ENCODE peak calls at places on chromosomes 13 and 19, in six cellular contexts. One of them, this sample, is unnamed.

GRCh38 chr13:112685856-112686255 is 4.0 kb upstream of the ATP11A start:
- DNase-seq in testis: no peak
- DNase-seq in suprapubic skin: no peak
- DNase-seq in mucosa of descending colon: no peak
- DNase-seq in transverse colon: no peak
- DNase-seq in tibial nerve: no peak
- DNase-seq in this sample: no peak

GRCh38 chr13:101397742-101398141 is 18.6 kb downstream of the NALCN start:
- DNase-seq in testis: no peak
- DNase-seq in transverse colon: no peak
- DNase-seq in suprapubic skin: no peak
- DNase-seq in tibial nerve: no peak
- DNase-seq in mucosa of descending colon: no peak
- DNase-seq in this sample: no peak

GRCh38 chr13:25836709-25837316 is 215.0 kb downstream of the SHISA2 start:
- DNase-seq in mucosa of descending colon: no peak
- DNase-seq in testis: no peak
- DNase-seq in tibial nerve: no peak
- DNase-seq in transverse colon: no peak
- DNase-seq in suprapubic skin: no peak
- DNase-seq in this sample: no peak

GRCh38 chr19:40599331-40600085 is 1.7 kb upstream of the LTBP4 start:
- DNase-seq in mucosa of descending colon: peak; percentile 28
- DNase-seq in transverse colon: no peak
- DNase-seq in tibial nerve: no peak
- DNase-seq in suprapubic skin: no peak
- DNase-seq in testis: no peak
- DNase-seq in this sample: no peak

GRCh38 chr19:47445937-47446402 is 25.7 kb downstream of the SLC8A2 start:
- DNase-seq in transverse colon: peak; percentile 43
- DNase-seq in testis: peak; percentile 87
- DNase-seq in suprapubic skin: no peak
- DNase-seq in tibial nerve: no peak
- DNase-seq in mucosa of descending colon: peak; percentile 51
- DNase-seq in this sample: peak; percentile 85

GRCh38 chr13:40269086-40269485 is 397.4 kb downstream of the FOXO1 start:
- DNase-seq in suprapubic skin: no peak
- DNase-seq in transverse colon: no peak
- DNase-seq in testis: no peak
- DNase-seq in mucosa of descending colon: no peak
- DNase-seq in tibial nerve: no peak
- DNase-seq in this sample: no peak

GRCh38 chr19:18466354-18466753 is 28.4 kb upstream of the ISYNA1 start:
- DNase-seq in suprapubic skin: no peak
- DNase-seq in tibial nerve: no peak
- DNase-seq in testis: no peak
- DNase-seq in mucosa of descending colon: no peak
- DNase-seq in transverse colon: no peak
- DNase-seq in this sample: no peak

GRCh38 chr19:43699506-43700367 is 16.1 kb upstream of the IRGC start:
- DNase-seq in transverse colon: peak; percentile 48
- DNase-seq in suprapubic skin: peak; percentile 71
- DNase-seq in testis: peak; percentile 38
- DNase-seq in tibial nerve: no peak
- DNase-seq in mucosa of descending colon: peak; percentile 45
- DNase-seq in this sample: peak; percentile 28

GRCh38 chr13:112971288-112971643 is 2.3 kb downstream of the MCF2L start:
- DNase-seq in transverse colon: peak; percentile 4
- DNase-seq in mucosa of descending colon: no peak
- DNase-seq in suprapubic skin: peak; percentile 34
- DNase-seq in tibial nerve: no peak
- DNase-seq in testis: no peak
- DNase-seq in this sample: no peak

GRCh38 chr19:718251-719024 is 9.7 kb downstream of the PALM start:
- DNase-seq in suprapubic skin: no peak
- DNase-seq in tibial nerve: no peak
- DNase-seq in transverse colon: no peak
- DNase-seq in testis: peak; percentile 67
- DNase-seq in mucosa of descending colon: no peak
- DNase-seq in this sample: no peak

GRCh38 chr13:99124695-99125334 is 75.8 kb upstream of the UBAC2 start:
- DNase-seq in testis: no peak
- DNase-seq in mucosa of descending colon: no peak
- DNase-seq in tibial nerve: no peak
- DNase-seq in suprapubic skin: no peak
- DNase-seq in transverse colon: no peak
- DNase-seq in this sample: no peak

GRCh38 chr13:80475718-80476117 is 134.8 kb upstream of the SPRY2 start:
- DNase-seq in mucosa of descending colon: no peak
- DNase-seq in suprapubic skin: no peak
- DNase-seq in transverse colon: no peak
- DNase-seq in tibial nerve: no peak
- DNase-seq in testis: no peak
- DNase-seq in this sample: no peak

GRCh38 chr19:277581-278165 is 13.5 kb downstream of the PLPP2 start:
- DNase-seq in suprapubic skin: no peak
- DNase-seq in testis: no peak
- DNase-seq in mucosa of descending colon: no peak
- DNase-seq in transverse colon: no peak
- DNase-seq in tibial nerve: no peak
- DNase-seq in this sample: no peak

GRCh38 chr19:10353793-10354391 is 14.5 kb upstream of the ICAM3 start:
- DNase-seq in mucosa of descending colon: no peak
- DNase-seq in transverse colon: peak; percentile 14
- DNase-seq in suprapubic skin: no peak
- DNase-seq in testis: peak; percentile 86
- DNase-seq in tibial nerve: peak; percentile 76
- DNase-seq in this sample: peak; percentile 99

GRCh38 chr13:75419656-75420055 is 62.3 kb downstream of the TBC1D4 start:
- DNase-seq in tibial nerve: no peak
- DNase-seq in testis: no peak
- DNase-seq in suprapubic skin: no peak
- DNase-seq in transverse colon: no peak
- DNase-seq in mucosa of descending colon: no peak
- DNase-seq in this sample: no peak

GRCh38 chr13:85654227-85654626 is 145.0 kb downstream of the SLITRK6 start:
- DNase-seq in testis: no peak
- DNase-seq in suprapubic skin: no peak
- DNase-seq in mucosa of descending colon: no peak
- DNase-seq in transverse colon: no peak
- DNase-seq in tibial nerve: no peak
- DNase-seq in this sample: no peak

GRCh38 chr13:23554000-23554399 is 16.2 kb upstream of the TNFRSF19 start:
- DNase-seq in mucosa of descending colon: no peak
- DNase-seq in tibial nerve: no peak
- DNase-seq in suprapubic skin: no peak
- DNase-seq in testis: no peak
- DNase-seq in transverse colon: no peak
- DNase-seq in this sample: no peak

GRCh38 chr13:73335226-73335625 is 276.4 kb downstream of the KLF5 start:
- DNase-seq in suprapubic skin: no peak
- DNase-seq in testis: no peak
- DNase-seq in mucosa of descending colon: no peak
- DNase-seq in tibial nerve: no peak
- DNase-seq in transverse colon: no peak
- DNase-seq in this sample: no peak

GRCh38 chr13:39051157-39051556 is 12.9 kb downstream of the NHLRC3 start:
- DNase-seq in transverse colon: no peak
- DNase-seq in testis: no peak
- DNase-seq in mucosa of descending colon: no peak
- DNase-seq in tibial nerve: no peak
- DNase-seq in suprapubic skin: no peak
- DNase-seq in this sample: no peak

GRCh38 chr19:17985037-17985818 is 18.3 kb downstream of the KCNN1 start:
- DNase-seq in mucosa of descending colon: no peak
- DNase-seq in tibial nerve: no peak
- DNase-seq in suprapubic skin: no peak
- DNase-seq in transverse colon: no peak
- DNase-seq in testis: no peak
- DNase-seq in this sample: peak; percentile 39

GRCh38 chr19:42038675-42039074 is 31.3 kb downstream of the GRIK5 start:
- DNase-seq in suprapubic skin: no peak
- DNase-seq in tibial nerve: no peak
- DNase-seq in transverse colon: no peak
- DNase-seq in testis: no peak
- DNase-seq in mucosa of descending colon: no peak
- DNase-seq in this sample: peak; percentile 82

DNA sequence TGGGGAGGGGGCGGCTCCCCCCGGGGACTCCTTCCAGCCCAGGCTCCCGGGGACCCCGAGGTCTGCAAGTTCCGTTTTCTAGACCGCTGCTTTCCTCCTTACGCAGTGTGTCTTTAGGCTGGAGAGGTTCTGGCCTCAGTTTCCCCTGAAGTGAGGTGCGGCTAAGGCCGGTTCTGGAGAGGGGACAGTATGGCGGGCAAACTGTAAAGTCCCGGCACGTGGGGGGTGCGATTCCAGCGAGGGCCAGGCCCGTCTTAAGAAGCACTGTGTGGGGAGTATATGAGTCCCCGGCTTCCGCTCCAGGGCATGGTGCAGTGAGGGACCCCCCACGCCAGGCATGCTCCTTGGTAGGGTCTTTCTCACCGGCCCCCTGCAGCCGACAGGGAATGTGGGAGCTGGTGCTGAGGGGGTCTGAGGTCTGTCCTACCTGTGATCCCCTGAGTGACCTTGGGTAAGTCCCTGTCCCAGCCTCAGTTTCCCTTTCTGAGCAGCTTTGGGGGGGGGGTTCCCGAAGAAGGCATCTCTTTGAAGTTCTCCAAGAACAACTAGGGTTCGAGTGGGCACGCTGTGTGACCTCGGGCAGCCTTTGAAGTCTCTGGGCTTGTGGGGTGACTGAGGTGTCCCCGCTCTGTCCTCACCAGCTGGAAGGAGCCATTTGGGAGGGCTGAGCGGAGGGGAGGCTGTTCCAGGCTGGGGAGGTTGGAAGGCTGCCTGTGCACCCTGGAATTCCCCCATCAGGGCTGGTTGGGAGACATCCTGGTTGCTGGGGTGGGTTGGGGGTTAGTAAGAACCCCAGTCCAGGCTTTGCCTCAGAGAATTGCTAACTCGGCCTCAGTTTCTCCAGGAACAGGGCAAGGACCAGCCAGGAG is 1.4 kb downstream of the NFIC start:
- DNase-seq in mucosa of descending colon: no peak
- DNase-seq in suprapubic skin: no peak
- DNase-seq in transverse colon: no peak
- DNase-seq in testis: no peak
- DNase-seq in tibial nerve: no peak
- DNase-seq in this sample: no peak
- H3K4me1 ChIP-seq in mucosa of descending colon: peaks cover 5% of the 10 kb centered on the region
- H3K4me1 ChIP-seq in suprapubic skin: peaks cover 74% of the 10 kb centered on the region
- H3K4me1 ChIP-seq in transverse colon: peaks cover 50% of the 10 kb centered on the region
- H3K4me1 ChIP-seq in testis: peaks cover 45% of the 10 kb centered on the region
- H3K4me1 ChIP-seq in tibial nerve: peaks cover 82% of the 10 kb centered on the region
- H3K4me1 ChIP-seq in this sample: peaks cover 5% of the 10 kb centered on the region

DNA sequence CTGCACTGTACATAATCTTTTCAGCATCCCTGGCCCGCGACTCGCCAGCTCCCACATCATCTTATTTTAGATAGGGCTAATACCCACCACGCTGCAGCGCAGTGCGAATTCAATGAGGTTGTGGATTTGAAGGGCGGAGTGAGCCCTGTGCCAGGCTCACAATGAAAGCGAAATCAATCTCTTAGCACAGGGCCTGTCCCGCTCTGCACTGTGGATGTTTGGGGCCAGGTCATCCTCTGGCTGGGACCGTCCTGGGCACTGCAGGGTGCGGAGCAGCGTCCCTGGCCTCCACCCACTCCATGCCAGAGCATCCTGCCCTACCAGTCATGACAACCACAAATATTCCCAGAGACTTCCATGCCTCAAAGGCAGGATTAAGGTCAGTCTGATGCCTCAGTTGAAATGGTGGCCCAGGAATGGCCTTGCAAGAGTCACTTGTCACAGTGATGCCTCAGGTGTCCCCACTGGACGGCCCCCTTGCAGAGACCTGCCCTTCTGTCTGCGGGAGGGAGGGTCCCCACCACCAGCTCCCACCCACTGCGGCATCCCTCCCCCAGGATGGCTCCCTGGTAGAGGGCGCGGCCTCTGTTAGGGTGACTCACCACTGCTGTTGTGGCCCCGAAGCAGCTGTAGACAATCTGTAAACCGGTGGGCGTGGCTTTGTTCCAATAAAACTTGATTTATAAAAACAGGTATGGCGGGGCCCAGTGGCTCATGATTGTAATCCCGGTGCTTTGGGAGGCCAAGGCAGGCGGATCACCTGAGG is 5.6 kb downstream of the UHRF1 start:
- DNase-seq in mucosa of descending colon: peak; percentile 94
- DNase-seq in tibial nerve: no peak
- DNase-seq in suprapubic skin: no peak
- DNase-seq in transverse colon: peak; percentile 89
- DNase-seq in testis: peak; percentile 25
- DNase-seq in this sample: peak; percentile 50
- H3K4me1 ChIP-seq in mucosa of descending colon: peaks cover 20% of the 10 kb centered on the region
- H3K4me1 ChIP-seq in tibial nerve: peaks cover 35% of the 10 kb centered on the region
- H3K4me1 ChIP-seq in suprapubic skin: peaks cover 52% of the 10 kb centered on the region
- H3K4me1 ChIP-seq in transverse colon: peaks cover 28% of the 10 kb centered on the region
- H3K4me1 ChIP-seq in testis: peaks cover 13% of the 10 kb centered on the region
- H3K4me1 ChIP-seq in this sample: peaks cover 4% of the 10 kb centered on the region

GRCh38 chr19:49641688-49642487 is at the start of gene SCAF1:
- DNase-seq in mucosa of descending colon: peak; percentile 99
- DNase-seq in tibial nerve: peak; percentile 98
- DNase-seq in suprapubic skin: peak; percentile 99
- DNase-seq in testis: peak; percentile 99
- DNase-seq in transverse colon: peak; percentile 100
- DNase-seq in this sample: peak; percentile 99
- H3K4me1 ChIP-seq in mucosa of descending colon: peaks cover 32% of the 10 kb centered on the region
- H3K4me1 ChIP-seq in tibial nerve: peaks cover 69% of the 10 kb centered on the region
- H3K4me1 ChIP-seq in suprapubic skin: peaks cover 62% of the 10 kb centered on the region
- H3K4me1 ChIP-seq in testis: peaks cover 48% of the 10 kb centered on the region
- H3K4me1 ChIP-seq in transverse colon: peaks cover 52% of the 10 kb centered on the region
- H3K4me1 ChIP-seq in this sample: peaks cover 8% of the 10 kb centered on the region

DNA sequence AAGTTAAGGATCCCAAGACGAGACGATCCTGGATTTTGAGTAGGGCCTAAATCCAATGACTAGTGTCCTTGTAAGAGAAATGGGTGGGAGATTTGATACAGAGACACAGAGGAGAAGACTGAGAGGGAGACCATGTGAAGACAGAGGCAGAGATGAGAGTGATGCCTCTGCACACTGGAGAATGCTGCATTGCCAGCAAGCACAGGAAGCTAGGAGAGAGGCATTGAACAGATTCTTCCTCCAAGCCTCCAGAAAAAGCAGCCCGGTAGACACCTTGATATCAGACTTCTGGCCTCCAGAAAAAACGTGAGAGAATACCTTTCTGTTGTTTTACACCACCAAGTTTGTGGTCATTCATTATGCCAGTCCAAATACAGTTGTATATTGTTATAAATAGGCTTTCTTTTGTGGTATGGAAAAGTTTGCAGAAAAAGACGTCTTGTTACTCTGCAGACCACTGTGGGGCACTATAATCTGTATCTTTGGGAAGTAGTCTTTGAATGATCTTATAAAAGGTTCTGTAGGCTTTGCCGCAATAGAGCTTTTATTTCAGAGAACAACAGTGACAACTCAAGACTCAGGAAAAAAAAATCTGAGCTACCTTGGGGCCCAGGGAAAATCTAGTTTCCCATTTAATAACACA is 17.9 kb upstream of the RFC3 start:
- DNase-seq in mucosa of descending colon: no peak
- DNase-seq in tibial nerve: no peak
- DNase-seq in testis: no peak
- DNase-seq in transverse colon: no peak
- DNase-seq in suprapubic skin: no peak
- DNase-seq in this sample: no peak
- H3K4me1 ChIP-seq in mucosa of descending colon: no peaks in the 10 kb centered on the region
- H3K4me1 ChIP-seq in tibial nerve: peaks cover 14% of the 10 kb centered on the region
- H3K4me1 ChIP-seq in testis: no peaks in the 10 kb centered on the region
- H3K4me1 ChIP-seq in transverse colon: peaks cover 8% of the 10 kb centered on the region
- H3K4me1 ChIP-seq in suprapubic skin: peaks cover 24% of the 10 kb centered on the region
- H3K4me1 ChIP-seq in this sample: peaks cover 12% of the 10 kb centered on the region